ENCODE peak calls at places on chromosomes 2 and 18, in five cellular contexts. P is AG04450, T is ovary, I is A549, R is right cardiac atrium. C is an unnamed sample.

GRCh38 chr2:170005702-170006101 is 172.2 kb upstream of the MYO3B start:
- DNase-seq in R (no peak), P (no peak), I (no peak), T (no peak), C (no peak)

GRCh38 chr2:189608799-189609422 is 28.3 kb upstream of the SLC40A1 start:
- DNase-seq in I (no peak), R (no peak), T (no peak), P (no peak), C (no peak)

GRCh38 chr2:230723363-230723762 is 10.7 kb downstream of the CAB39 start:
- DNase-seq in I (no peak), R (no peak), P (no peak), T (no peak), C (no peak)

GRCh38 chr2:20185176-20186022 is 39.5 kb downstream of the SDC1 start:
- DNase-seq in I (no peak), T (no peak), R (no peak), P (no peak), C (no peak)

GRCh38 chr2:205776139-205776538 is 93.8 kb downstream of the NRP2 start:
- DNase-seq in I (no peak), T (no peak), R (peak), P (no peak), C (no peak)

GRCh38 chr2:227610123-227610522 is 4.5 kb downstream of the SCYGR3 start:
- DNase-seq in I (no peak), R (no peak), P (no peak), T (no peak), C (no peak)

GRCh38 chr18:43917487-43917886 is 640.2 kb upstream of the SYT4 start:
- DNase-seq in T (no peak), R (no peak), I (no peak), P (no peak), C (no peak)

GRCh38 chr2:29106980-29107388 is 8.2 kb upstream of the CLIP4 start:
- DNase-seq in T (no peak), I (no peak), P (no peak), R (no peak), C (no peak)

GRCh38 chr2:14632133-14632936 is at the start of gene LRATD1:
- DNase-seq in R (peak), P (peak), I (peak), T (peak), C (peak)

GRCh38 chr2:101790856-101791255 is 93.3 kb downstream of the MAP4K4 start:
- DNase-seq in R (no peak), T (peak), P (peak), I (no peak), C (no peak)

GRCh38 chr18:9739516-9739915 is 31.4 kb downstream of the RAB31 start:
- DNase-seq in T (no peak), I (no peak), R (no peak), P (no peak), C (no peak)

GRCh38 chr18:9736942-9737813 is 29.1 kb downstream of the RAB31 start:
- DNase-seq in R (no peak), T (no peak), I (no peak), P (no peak), C (no peak)

GRCh38 chr18:9738266-9738969 is 30.3 kb downstream of the RAB31 start:
- DNase-seq in T (no peak), R (no peak), I (no peak), P (no peak), C (no peak)

GRCh38 chr18:9736445-9736844 is 28.3 kb downstream of the RAB31 start:
- DNase-seq in P (no peak), R (no peak), I (no peak), T (no peak), C (no peak)

GRCh38 chr18:9737814-9738160 is 29.7 kb downstream of the RAB31 start:
- DNase-seq in T (no peak), R (no peak), I (no peak), P (no peak), C (peak)
- H3K27ac ChIP-seq in T (no peak), R (no peak), I (peak), P (no peak), C (no peak)

GRCh38 chr2:95043300-95043786 is 17.8 kb downstream of the MAL start:
- DNase-seq in I (no peak), P (peak), T (no peak), R (peak), C (peak)
- H3K27ac ChIP-seq in I (no peak), P (peak), T (no peak), R (peak), C (peak)

GRCh38 chr2:110149330-110150220 is 34.0 kb upstream of the MALL start:
- DNase-seq in R (no peak), I (peak), P (peak), T (no peak), C (no peak)
- H3K27ac ChIP-seq in R (no peak), I (peak), P (peak), T (no peak), C (no peak)

DNA sequence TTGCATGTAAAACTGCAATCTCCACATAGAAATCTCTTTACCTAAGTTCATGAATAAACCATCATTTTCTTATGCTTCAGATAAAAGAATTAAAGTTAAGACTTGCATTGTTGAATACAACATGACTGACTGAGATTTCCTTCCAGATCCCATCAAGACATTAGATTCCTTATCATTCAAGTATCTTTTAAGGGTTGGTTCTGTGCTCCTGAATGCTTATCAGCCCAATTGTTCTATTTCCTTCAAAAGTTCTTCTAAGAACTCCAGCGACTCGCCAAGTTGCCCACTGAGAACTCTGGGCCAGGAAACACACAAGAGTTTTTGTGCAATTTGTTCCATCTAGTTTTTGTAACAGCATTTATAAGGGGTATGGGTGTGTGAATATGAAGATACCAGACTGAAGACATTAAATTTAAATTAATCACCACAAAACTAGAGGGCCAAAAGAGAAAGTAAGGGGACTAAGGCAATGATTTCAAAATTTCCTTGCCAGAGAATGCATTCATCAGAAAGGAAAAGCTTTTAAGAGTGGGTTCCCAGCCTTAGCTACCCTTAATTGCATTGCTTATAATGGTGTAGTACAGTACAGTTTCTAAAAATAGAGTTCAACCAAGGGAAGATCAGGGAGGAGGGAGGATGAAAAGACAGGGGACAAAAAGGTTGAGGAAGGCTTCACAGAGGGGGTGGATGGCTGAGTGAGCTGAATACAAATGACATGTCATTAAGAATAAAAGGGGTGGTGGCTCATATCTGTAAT is 120.2 kb downstream of the RBMS1 start:
- DNase-seq in P (no peak), T (no peak), R (no peak), I (no peak), C (no peak)
- H3K27ac ChIP-seq in P (no peak), T (peak), R (peak), I (peak), C (no peak)

DNA sequence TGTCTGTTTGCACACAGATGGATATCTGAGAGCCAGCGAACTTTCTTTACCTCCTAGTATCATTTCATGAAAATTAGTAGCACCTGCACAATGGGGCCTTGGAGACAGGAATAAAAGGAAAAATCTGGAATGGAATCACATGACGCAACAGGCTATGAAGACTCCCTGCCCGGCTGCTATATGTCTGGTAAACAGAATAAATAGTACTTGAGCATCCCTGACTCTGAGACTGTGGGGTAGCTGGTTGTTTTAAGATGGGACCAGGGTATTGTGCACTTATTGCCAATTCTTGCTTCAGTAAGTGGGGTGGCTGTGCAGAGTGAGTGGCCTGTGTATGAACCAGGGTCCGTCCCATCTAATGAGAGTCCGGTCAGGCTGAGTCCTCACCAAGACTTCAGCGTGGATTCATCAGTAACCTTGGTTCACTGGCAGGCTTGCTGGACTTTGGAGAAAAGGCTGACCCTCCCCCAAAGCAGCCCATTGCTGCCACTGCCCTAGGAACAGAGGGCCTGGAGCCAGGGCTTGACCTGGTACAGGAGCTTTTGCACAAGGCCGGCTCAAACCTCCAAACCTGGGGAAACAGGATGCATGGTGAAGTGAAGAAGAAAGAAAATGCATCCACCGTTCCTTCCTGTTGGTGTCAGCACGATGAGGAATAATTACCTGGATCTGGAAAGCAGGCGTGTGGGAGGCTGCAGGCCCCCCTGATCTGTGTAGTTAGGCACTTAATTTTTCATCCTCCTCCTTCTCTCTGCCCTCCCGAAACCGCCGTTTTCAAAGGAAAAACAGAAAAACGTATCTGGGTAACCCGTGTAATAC is 147.4 kb downstream of the TGIF1 start:
- DNase-seq in I (no peak), R (no peak), T (no peak), P (no peak), C (no peak)
- H3K27ac ChIP-seq in I (peak), R (peak), T (peak), P (peak), C (peak)